ENCODE peak calls at places on chromosomes 2 and 18, in six cellular contexts. One of them, this sample, is unnamed. For H3K4me1, the result is how much of the 10 kb centered on the place peaks cover.

GRCh38 chr2:231359484-231359883 is 36.0 kb upstream of the B3GNT7 start:
- DNase-seq in transverse colon: no peak
- DNase-seq in fibroblast of lung: no peak
- DNase-seq in OCI-LY7: no peak
- DNase-seq in Peyer's patch: peak
- DNase-seq in stomach: no peak
- DNase-seq in this sample: no peak

GRCh38 chr18:7035807-7036206 is 81.8 kb downstream of the LAMA1 start:
- DNase-seq in Peyer's patch: no peak
- DNase-seq in stomach: no peak
- DNase-seq in fibroblast of lung: no peak
- DNase-seq in transverse colon: no peak
- DNase-seq in OCI-LY7: no peak
- DNase-seq in this sample: no peak

GRCh38 chr2:62197017-62197586 is 1.2 kb downstream of the B3GNT2 start:
- DNase-seq in OCI-LY7: peak
- DNase-seq in fibroblast of lung: no peak
- DNase-seq in stomach: no peak
- DNase-seq in transverse colon: peak
- DNase-seq in Peyer's patch: peak
- DNase-seq in this sample: peak

GRCh38 chr18:69400976-69401474 is 337 bp downstream of the DOK6 start:
- DNase-seq in stomach: no peak
- DNase-seq in OCI-LY7: no peak
- DNase-seq in transverse colon: peak
- DNase-seq in fibroblast of lung: peak
- DNase-seq in Peyer's patch: no peak
- DNase-seq in this sample: no peak

GRCh38 chr2:236758406-236758805 is 188.8 kb downstream of the ACKR3 start:
- DNase-seq in fibroblast of lung: no peak
- DNase-seq in OCI-LY7: no peak
- DNase-seq in transverse colon: no peak
- DNase-seq in Peyer's patch: no peak
- DNase-seq in stomach: no peak
- DNase-seq in this sample: no peak

GRCh38 chr2:104766683-104767082 is 87.2 kb upstream of the POU3F3 start:
- DNase-seq in fibroblast of lung: no peak
- DNase-seq in Peyer's patch: no peak
- DNase-seq in OCI-LY7: peak
- DNase-seq in stomach: no peak
- DNase-seq in transverse colon: no peak
- DNase-seq in this sample: no peak

GRCh38 chr2:219433666-219434467 is 776 bp upstream of the SPEG start:
- DNase-seq in Peyer's patch: no peak
- DNase-seq in transverse colon: peak
- DNase-seq in stomach: no peak
- DNase-seq in fibroblast of lung: peak
- DNase-seq in OCI-LY7: peak
- DNase-seq in this sample: no peak

GRCh38 chr18:61336766-61337165 is 3.5 kb downstream of the CDH20 start:
- DNase-seq in fibroblast of lung: no peak
- DNase-seq in transverse colon: no peak
- DNase-seq in Peyer's patch: no peak
- DNase-seq in stomach: no peak
- DNase-seq in OCI-LY7: no peak
- DNase-seq in this sample: no peak

GRCh38 chr18:44903327-44903726 is 222.6 kb downstream of the SETBP1 start:
- DNase-seq in transverse colon: no peak
- DNase-seq in stomach: no peak
- DNase-seq in OCI-LY7: no peak
- DNase-seq in Peyer's patch: no peak
- DNase-seq in fibroblast of lung: no peak
- DNase-seq in this sample: no peak

GRCh38 chr2:170354409-170354808 is 176.5 kb downstream of the MYO3B start:
- DNase-seq in stomach: no peak
- DNase-seq in Peyer's patch: no peak
- DNase-seq in OCI-LY7: no peak
- DNase-seq in transverse colon: no peak
- DNase-seq in fibroblast of lung: no peak
- DNase-seq in this sample: no peak

GRCh38 chr2:54079331-54079730 is 36.1 kb upstream of the ACYP2 start:
- DNase-seq in Peyer's patch: no peak
- DNase-seq in fibroblast of lung: no peak
- DNase-seq in OCI-LY7: no peak
- DNase-seq in transverse colon: no peak
- DNase-seq in stomach: no peak
- DNase-seq in this sample: no peak

GRCh38 chr2:152594022-152594712 is 123.1 kb downstream of the PRPF40A start:
- DNase-seq in OCI-LY7: peak
- DNase-seq in fibroblast of lung: no peak
- DNase-seq in Peyer's patch: no peak
- DNase-seq in transverse colon: peak
- DNase-seq in stomach: no peak
- DNase-seq in this sample: no peak

GRCh38 chr2:16010011-16010410 is 69.7 kb downstream of the MYCN start:
- DNase-seq in stomach: no peak
- DNase-seq in Peyer's patch: no peak
- DNase-seq in transverse colon: no peak
- DNase-seq in OCI-LY7: no peak
- DNase-seq in fibroblast of lung: no peak
- DNase-seq in this sample: no peak

GRCh38 chr2:64114063-64114911 is 29.9 kb downstream of the PELI1 start:
- DNase-seq in Peyer's patch: no peak
- DNase-seq in stomach: no peak
- DNase-seq in fibroblast of lung: peak
- DNase-seq in OCI-LY7: no peak
- DNase-seq in transverse colon: no peak
- DNase-seq in this sample: peak

GRCh38 chr2:166573393-166573792 is 79.3 kb upstream of the SCN7A start:
- DNase-seq in OCI-LY7: no peak
- DNase-seq in fibroblast of lung: peak
- DNase-seq in Peyer's patch: no peak
- DNase-seq in stomach: no peak
- DNase-seq in transverse colon: no peak
- DNase-seq in this sample: no peak

GRCh38 chr2:28452534-28453081 is 43.3 kb upstream of the PLB1 start:
- DNase-seq in transverse colon: peak
- DNase-seq in fibroblast of lung: peak
- DNase-seq in Peyer's patch: peak
- DNase-seq in OCI-LY7: peak
- DNase-seq in stomach: peak
- DNase-seq in this sample: peak

GRCh38 chr2:33645861-33646260 is 46.8 kb upstream of the FAM98A start:
- DNase-seq in OCI-LY7: no peak
- DNase-seq in fibroblast of lung: peak
- DNase-seq in stomach: no peak
- DNase-seq in transverse colon: no peak
- DNase-seq in Peyer's patch: no peak
- DNase-seq in this sample: no peak

GRCh38 chr2:172131713-172132555 is 29.2 kb upstream of the DLX2 start:
- DNase-seq in stomach: no peak
- DNase-seq in fibroblast of lung: no peak
- DNase-seq in OCI-LY7: no peak
- DNase-seq in Peyer's patch: no peak
- DNase-seq in transverse colon: no peak
- DNase-seq in this sample: no peak

GRCh38 chr18:21449367-21450250 is 150.9 kb downstream of the ESCO1 start:
- DNase-seq in stomach: no peak
- DNase-seq in Peyer's patch: no peak
- DNase-seq in fibroblast of lung: no peak
- DNase-seq in transverse colon: no peak
- DNase-seq in OCI-LY7: no peak
- DNase-seq in this sample: no peak

GRCh38 chr18:79898952-79899608 is 52.4 kb downstream of the SLC66A2 start:
- DNase-seq in OCI-LY7: no peak
- DNase-seq in transverse colon: peak
- DNase-seq in Peyer's patch: peak
- DNase-seq in fibroblast of lung: no peak
- DNase-seq in stomach: no peak
- DNase-seq in this sample: no peak

GRCh38 chr2:2333076-2333475 is 2.0 kb upstream of the MYT1L start:
- DNase-seq in Peyer's patch: no peak
- DNase-seq in transverse colon: no peak
- DNase-seq in stomach: no peak
- DNase-seq in OCI-LY7: no peak
- DNase-seq in fibroblast of lung: no peak
- DNase-seq in this sample: no peak

GRCh38 chr2:2328847-2329246 is 2.2 kb downstream of the MYT1L start:
- DNase-seq in Peyer's patch: no peak
- DNase-seq in transverse colon: no peak
- DNase-seq in OCI-LY7: no peak
- DNase-seq in stomach: no peak
- DNase-seq in fibroblast of lung: no peak
- DNase-seq in this sample: no peak

GRCh38 chr2:2331905-2332280 is 818 bp upstream of the MYT1L start:
- DNase-seq in Peyer's patch: no peak
- DNase-seq in fibroblast of lung: no peak
- DNase-seq in OCI-LY7: no peak
- DNase-seq in stomach: no peak
- DNase-seq in transverse colon: no peak
- DNase-seq in this sample: no peak

GRCh38 chr2:2326653-2327052 is 4.4 kb downstream of the MYT1L start:
- DNase-seq in transverse colon: no peak
- DNase-seq in fibroblast of lung: no peak
- DNase-seq in OCI-LY7: no peak
- DNase-seq in Peyer's patch: no peak
- DNase-seq in stomach: no peak
- DNase-seq in this sample: no peak

DNA sequence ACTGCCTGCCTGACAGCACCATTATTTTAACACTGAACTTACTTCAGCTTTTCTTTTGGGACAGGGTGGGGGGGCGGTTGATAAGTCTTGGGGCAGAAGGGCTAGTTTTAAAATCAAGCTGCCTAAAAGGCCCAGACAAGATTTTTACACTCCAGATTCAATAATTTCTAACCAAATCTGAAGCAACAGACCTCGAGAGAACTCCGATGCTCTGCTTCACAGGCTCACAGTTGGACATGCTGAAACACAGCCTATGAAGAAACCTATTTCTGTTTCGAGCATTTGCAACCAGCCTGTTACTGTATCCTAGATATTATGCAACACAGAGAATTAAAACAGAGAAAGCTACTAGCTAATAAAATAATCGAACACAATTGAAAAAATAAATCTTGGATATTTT is 1.3 kb upstream of the MYT1L start:
- DNase-seq in stomach: no peak
- DNase-seq in Peyer's patch: no peak
- DNase-seq in OCI-LY7: no peak
- DNase-seq in fibroblast of lung: no peak
- DNase-seq in transverse colon: no peak
- DNase-seq in this sample: no peak
- H3K4me3 ChIP-seq in stomach: no peak
- H3K4me3 ChIP-seq in Peyer's patch: no peak
- H3K4me3 ChIP-seq in OCI-LY7: no peak
- H3K4me3 ChIP-seq in fibroblast of lung: no peak
- H3K4me3 ChIP-seq in transverse colon: no peak
- H3K4me3 ChIP-seq in this sample: no peak

GRCh38 chr18:24053211-24053610 is 38.7 kb downstream of the TTC39C start:
- DNase-seq in fibroblast of lung: no peak
- DNase-seq in stomach: no peak
- DNase-seq in OCI-LY7: no peak
- DNase-seq in Peyer's patch: no peak
- DNase-seq in transverse colon: no peak
- DNase-seq in this sample: no peak
- H3K27ac ChIP-seq in fibroblast of lung: no peak
- H3K27ac ChIP-seq in stomach: no peak
- H3K27ac ChIP-seq in OCI-LY7: no peak
- H3K27ac ChIP-seq in Peyer's patch: no peak
- H3K27ac ChIP-seq in transverse colon: no peak
- H3K27ac ChIP-seq in this sample: peak

GRCh38 chr2:55160422-55160821 is 71.7 kb downstream of the CLHC1 start:
- DNase-seq in transverse colon: no peak
- DNase-seq in fibroblast of lung: no peak
- DNase-seq in Peyer's patch: no peak
- DNase-seq in stomach: no peak
- DNase-seq in OCI-LY7: no peak
- DNase-seq in this sample: no peak

GRCh38 chr2:55159752-55160151 is 72.3 kb downstream of the CLHC1 start:
- DNase-seq in transverse colon: no peak
- DNase-seq in Peyer's patch: no peak
- DNase-seq in fibroblast of lung: no peak
- DNase-seq in stomach: no peak
- DNase-seq in OCI-LY7: no peak
- DNase-seq in this sample: no peak

GRCh38 chr2:55158111-55158814 is 73.8 kb downstream of the CLHC1 start:
- DNase-seq in OCI-LY7: peak
- DNase-seq in stomach: peak
- DNase-seq in Peyer's patch: no peak
- DNase-seq in transverse colon: no peak
- DNase-seq in fibroblast of lung: no peak
- DNase-seq in this sample: no peak

GRCh38 chr2:55157474-55157884 is 74.6 kb downstream of the CLHC1 start:
- DNase-seq in OCI-LY7: no peak
- DNase-seq in fibroblast of lung: peak
- DNase-seq in transverse colon: no peak
- DNase-seq in Peyer's patch: no peak
- DNase-seq in stomach: no peak
- DNase-seq in this sample: no peak

DNA sequence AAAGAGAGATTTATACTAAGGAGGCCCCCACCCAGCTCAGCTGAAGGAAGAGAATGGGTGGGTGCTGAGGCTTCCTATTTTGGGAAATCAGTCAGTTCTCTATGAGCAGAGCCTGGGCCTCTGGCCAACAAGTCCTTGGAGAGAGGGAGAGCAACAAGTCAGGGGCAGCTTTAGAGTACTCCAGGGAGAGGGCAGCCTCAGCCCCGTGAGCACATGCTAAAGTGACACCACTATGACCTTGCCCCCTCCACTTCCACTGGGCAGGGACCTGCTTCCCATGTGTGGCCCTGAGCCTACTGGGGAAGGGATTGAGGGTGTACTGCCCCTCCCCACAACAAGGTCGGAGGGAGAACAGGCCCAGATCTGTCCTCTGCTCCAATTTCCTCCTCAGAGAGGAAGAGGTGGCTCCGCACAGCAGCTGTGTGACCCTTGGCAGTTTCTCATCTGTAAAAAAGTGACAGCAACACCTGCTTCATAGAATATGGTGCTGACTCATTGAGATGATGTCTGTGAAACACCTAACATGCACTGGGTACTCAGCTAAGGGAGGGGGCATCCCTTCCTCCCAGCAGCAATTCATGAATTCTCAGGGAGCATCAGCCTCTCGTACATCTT is 72.9 kb downstream of the CLHC1 start:
- DNase-seq in OCI-LY7: peak
- DNase-seq in transverse colon: no peak
- DNase-seq in fibroblast of lung: peak
- DNase-seq in stomach: no peak
- DNase-seq in Peyer's patch: no peak
- DNase-seq in this sample: no peak
- H3K4me1 ChIP-seq in OCI-LY7: under half
- H3K4me1 ChIP-seq in transverse colon: half or more
- H3K4me1 ChIP-seq in fibroblast of lung: under half
- H3K4me1 ChIP-seq in stomach: half or more
- H3K4me1 ChIP-seq in Peyer's patch: under half
- H3K4me1 ChIP-seq in this sample: under half

DNA sequence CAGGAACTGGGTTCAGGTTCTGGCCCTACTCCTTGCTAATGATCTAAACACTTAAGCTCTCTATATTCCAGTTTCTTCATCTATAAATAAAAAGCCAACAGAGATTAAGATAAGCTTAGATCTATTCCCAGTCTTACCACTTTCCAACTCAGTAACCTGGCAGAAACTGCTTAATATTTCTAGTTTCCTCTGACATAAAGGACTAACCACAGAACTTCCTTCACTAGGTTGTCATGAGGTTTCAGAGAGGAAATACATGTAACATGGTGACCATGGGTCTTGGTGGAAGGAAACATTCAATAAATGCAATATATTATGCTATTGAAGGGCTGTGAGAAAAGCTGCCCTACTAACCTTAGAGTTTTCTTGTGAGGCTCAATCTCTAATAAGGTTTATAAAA is 114.4 kb upstream of the PDE1A start:
- DNase-seq in OCI-LY7: no peak
- DNase-seq in stomach: no peak
- DNase-seq in transverse colon: no peak
- DNase-seq in fibroblast of lung: no peak
- DNase-seq in Peyer's patch: no peak
- DNase-seq in this sample: no peak
- H3K4me3 ChIP-seq in OCI-LY7: no peak
- H3K4me3 ChIP-seq in stomach: no peak
- H3K4me3 ChIP-seq in transverse colon: no peak
- H3K4me3 ChIP-seq in fibroblast of lung: no peak
- H3K4me3 ChIP-seq in Peyer's patch: no peak
- H3K4me3 ChIP-seq in this sample: no peak

This sample was measured in CD4-positive, alpha-beta memory T cell.